ENCODE peak calls at places on chromosomes 16 and 17, in five cellular contexts. I is AG04450, F is LNCaP clone FGC, R is fibroblast of mammary gland, V is uterus. G is an unnamed sample.
A peak's percentile ranks its signal among the peaks of the same experiment; 100 is the strongest.

GRCh38 chr17:28145348-28145747 is 102.9 kb downstream of the NLK start:
- DNase-seq in I (no peak), V (no peak), R (peak; percentile 20), F (no peak), G (peak; percentile 38)

GRCh38 chr16:83533193-83533592 is 274.6 kb upstream of the HSBP1 start:
- DNase-seq in I (no peak), F (no peak), R (peak; percentile 23), V (no peak), G (peak; percentile 13)

GRCh38 chr16:51757124-51757470 is 606.0 kb upstream of the SALL1 start:
- DNase-seq in I (no peak), F (no peak), V (no peak), R (no peak), G (no peak)

GRCh38 chr17:7897773-7898172 is 9.2 kb downstream of the CHD3 start:
- DNase-seq in R (peak; percentile 79), F (no peak), V (no peak), I (no peak), G (peak; percentile 77)

GRCh38 chr16:23324727-23325126 is 22.6 kb downstream of the SCNN1B start:
- DNase-seq in R (no peak), F (peak; percentile 96), I (no peak), V (peak; percentile 28), G (no peak)

GRCh38 chr17:68661265-68662036 is 60.3 kb upstream of the FAM20A start:
- DNase-seq in I (no peak), V (no peak), F (no peak), R (no peak), G (no peak)

GRCh38 chr17:50828508-50829170 is 6.7 kb upstream of the WFIKKN2 start:
- DNase-seq in V (no peak), F (no peak), R (no peak), I (no peak), G (no peak)

GRCh38 chr17:17151962-17152361 is 54.2 kb downstream of the PLD6 start:
- DNase-seq in V (peak; percentile 74), F (peak; percentile 46), R (peak; percentile 96), I (peak; percentile 72), G (peak; percentile 92)

GRCh38 chr16:1688807-1689560 is 10.9 kb downstream of the JPT2 start:
- DNase-seq in F (peak; percentile 58), V (no peak), I (no peak), R (peak; percentile 58), G (peak; percentile 61)

GRCh38 chr17:80263253-80264047 is 2.8 kb downstream of the RNF213 start:
- DNase-seq in F (no peak), V (peak; percentile 90), I (peak; percentile 78), R (peak; percentile 88), G (peak; percentile 80)

GRCh38 chr17:44793885-44794698 is 35.3 kb downstream of the ADAM11 start:
- DNase-seq in I (no peak), R (no peak), F (no peak), V (no peak), G (peak; percentile 16)

GRCh38 chr17:64270885-64271284 is 7.8 kb upstream of the TEX2 start:
- DNase-seq in I (no peak), V (no peak), R (no peak), F (no peak), G (no peak)

GRCh38 chr16:79599837-79600635 is 501 bp downstream of the MAF start:
- DNase-seq in R (no peak), I (no peak), F (no peak), V (peak; percentile 69), G (peak; percentile 29)

GRCh38 chr16:60310836-60311445 is 1576.8 kb upstream of the GOT2 start:
- DNase-seq in I (no peak), V (no peak), F (no peak), R (no peak), G (no peak)

GRCh38 chr16:10849736-10850477 is 27.1 kb upstream of the CIITA start:
- DNase-seq in V (no peak), F (no peak), I (no peak), R (no peak), G (no peak)

GRCh38 chr16:84233748-84234147 is 6.1 kb downstream of the KCNG4 start:
- DNase-seq in R (no peak), I (no peak), V (no peak), F (no peak), G (no peak)

GRCh38 chr16:57475711-57476339 is 10.5 kb downstream of the DOK4 start:
- DNase-seq in R (peak; percentile 18), F (no peak), I (no peak), V (no peak), G (peak; percentile 69)

GRCh38 chr17:58224315-58224714 is 5.3 kb upstream of the MKS1 start:
- DNase-seq in F (no peak), R (peak; percentile 60), V (no peak), I (no peak), G (peak; percentile 53)

GRCh38 chr16:25374556-25374955 is 116.9 kb upstream of the ZKSCAN2 start:
- DNase-seq in R (no peak), I (no peak), F (no peak), V (no peak), G (no peak)

GRCh38 chr17:48791128-48792032 is 25.6 kb downstream of the TTLL6 start:
- DNase-seq in F (peak; percentile 90), R (peak; percentile 80), V (peak; percentile 75), I (peak; percentile 55), G (peak; percentile 86)

GRCh38 chr16:88430524-88431446 is 22.3 kb upstream of the ZFPM1 start:
- DNase-seq in V (no peak), I (no peak), F (no peak), R (no peak), G (no peak)

GRCh38 chr16:83513006-83513755 is 294.6 kb upstream of the HSBP1 start:
- DNase-seq in I (no peak), V (no peak), F (no peak), R (peak; percentile 83), G (peak; percentile 46)

GRCh38 chr17:71071837-71072236 is 902.5 kb downstream of the KCNJ2 start:
- DNase-seq in V (no peak), F (no peak), R (peak; percentile 100), I (peak; percentile 89), G (peak; percentile 98)

GRCh38 chr17:34173221-34173620 is 81.9 kb upstream of the CCL2 start:
- DNase-seq in I (peak; percentile 55), R (peak; percentile 91), F (no peak), V (no peak), G (peak; percentile 75)

GRCh38 chr17:45783593-45784292 is 377 bp upstream of the CRHR1 start:
- DNase-seq in R (no peak), V (peak; percentile 66), F (no peak), I (no peak), G (no peak)

GRCh38 chr17:10032142-10032541 is 127.1 kb upstream of the RCVRN start:
- DNase-seq in R (no peak), I (no peak), V (no peak), F (no peak), G (no peak)

GRCh38 chr17:4893721-4894560 is 5.4 kb upstream of the C17orf107 start:
- DNase-seq in R (no peak), I (no peak), V (no peak), F (no peak), G (no peak)

GRCh38 chr16:50146479-50147435 is 6.3 kb upstream of the TENT4B start:
- DNase-seq in V (no peak), R (no peak), F (no peak), I (no peak), G (no peak)

GRCh38 chr17:8776861-8777260 is 18.5 kb upstream of the SPDYE4 start:
- DNase-seq in I (no peak), V (no peak), F (no peak), R (no peak), G (no peak)

GRCh38 chr17:75267403-75268232 is 3.4 kb downstream of the MIF4GD start:
- DNase-seq in I (no peak), F (no peak), V (no peak), R (no peak), G (no peak)

GRCh38 chr17:66509913-66510312 is 207.5 kb downstream of the PRKCA start:
- DNase-seq in V (no peak), I (no peak), F (no peak), R (no peak), G (no peak)

GRCh38 chr16:71426069-71426879 is 15.6 kb downstream of the TLE7 start:
- DNase-seq in V (peak; percentile 53), I (peak; percentile 26), R (peak; percentile 95), F (peak; percentile 82), G (peak; percentile 75)

GRCh38 chr17:76327689-76328088 is 19.6 kb upstream of the QRICH2 start:
- DNase-seq in F (no peak), I (no peak), R (no peak), V (no peak), G (no peak)

GRCh38 chr16:49489686-49490320 is 116.2 kb downstream of the C16orf78 start:
- DNase-seq in I (no peak), F (no peak), V (no peak), R (no peak), G (no peak)

GRCh38 chr16:80309178-80309577 is 231.6 kb upstream of the DYNLRB2 start:
- DNase-seq in R (peak; percentile 40), F (no peak), I (no peak), V (peak; percentile 59), G (no peak)

GRCh38 chr17:74730491-74731346 is 6.3 kb upstream of the RAB37 start:
- DNase-seq in I (no peak), V (no peak), R (no peak), F (no peak), G (no peak)

GRCh38 chr16:15484662-15485061 is 50.3 kb downstream of the BMERB1 start:
- DNase-seq in I (no peak), R (peak; percentile 86), V (no peak), F (no peak), G (peak; percentile 42)

GRCh38 chr16:15483857-15484256 is 49.5 kb downstream of the BMERB1 start:
- DNase-seq in I (no peak), R (no peak), V (no peak), F (no peak), G (no peak)

GRCh38 chr16:15485175-15485574 is 50.8 kb downstream of the BMERB1 start:
- DNase-seq in V (no peak), R (no peak), F (no peak), I (no peak), G (no peak)

GRCh38 chr16:15482748-15483118 is 48.3 kb downstream of the BMERB1 start:
- DNase-seq in R (no peak), F (no peak), I (no peak), V (no peak), G (no peak)

GRCh38 chr16:15482068-15482747 is 47.8 kb downstream of the BMERB1 start:
- DNase-seq in I (peak; percentile 95), R (peak; percentile 99), F (peak; percentile 11), V (peak; percentile 76), G (peak; percentile 95)
- TF ChIP-seq CTCF in I (peak; percentile 46), R (peak; percentile 32), F (no peak), V (peak; percentile 16), G (peak; percentile 29)

GRCh38 chr16:86498155-86498651 is 12.1 kb upstream of the FOXF1 start:
- DNase-seq in F (no peak), R (no peak), V (no peak), I (no peak), G (no peak)
- H3K4me3 ChIP-seq in F (no peak overlapping the region), R (no peak overlapping the region), V (no peak overlapping the region), I (peak overlapping the region; percentile 47), G (no peak overlapping the region)

GRCh38 chr17:22695228-22695619 is 1002.9 kb downstream of the KCNJ18 start:
- DNase-seq in R (no peak), I (no peak), F (no peak), V (no peak), G (no peak)
- TF ChIP-seq CTCF in R (no peak), I (no peak), F (peak; percentile 49), V (no peak), G (no peak)

GRCh38 chr16:30903002-30903401 is 6.6 kb downstream of the CTF1 start:
- DNase-seq in V (no peak), I (no peak), F (no peak), R (no peak), G (no peak)
- H3K4me3 ChIP-seq in V (no peak overlapping the region), I (no peak overlapping the region), F (no peak overlapping the region), R (no peak overlapping the region), G (no peak overlapping the region)

G was measured in fibroblast of pulmonary artery.